ENCODE peak calls at places on chromosomes 5 and 9, in six cellular contexts. J is foreskin fibroblast, P is fibroblast of villous mesenchyme, F is lung, V is astrocyte of the spinal cord, U is HFF-Myc. S is an unnamed sample.

GRCh38 chr5:169039592-169039991 is 261.3 kb downstream of the SLIT3 start:
- DNase-seq in J (no peak), P (no peak), F (no peak), V (no peak), U (no peak), S (no peak)

GRCh38 chr9:7094052-7094451 is 336.3 kb downstream of the KDM4C start:
- DNase-seq in J (no peak), P (peak; percentile 11), F (no peak), V (peak; percentile 24), U (no peak), S (no peak)

GRCh38 chr5:29042152-29042551 is 2003.8 kb upstream of the CDH9 start:
- DNase-seq in J (no peak), P (no peak), F (no peak), V (no peak), U (no peak), S (no peak)

GRCh38 chr9:89649045-89649691 is 44.4 kb downstream of the GADD45G start:
- DNase-seq in J (no peak), P (no peak), F (no peak), V (no peak), U (no peak), S (no peak)

GRCh38 chr5:119356384-119357188 is 767 bp downstream of the TNFAIP8 start:
- DNase-seq in J (no peak), P (no peak), F (no peak), V (peak; percentile 39), U (no peak), S (peak; percentile 26)

GRCh38 chr9:130321539-130321938 is 56.0 kb downstream of the HMCN2 start:
- DNase-seq in J (no peak), P (no peak), F (no peak), V (no peak), U (no peak), S (no peak)

GRCh38 chr5:179874136-179874535 is 15.5 kb upstream of the MRNIP start:
- DNase-seq in J (no peak), P (no peak), F (no peak), V (no peak), U (no peak), S (no peak)

GRCh38 chr9:114205171-114206015 is 50.1 kb downstream of the COL27A1 start:
- DNase-seq in J (no peak), P (no peak), F (no peak), V (no peak), U (no peak), S (no peak)

GRCh38 chr9:130632841-130633240 is 31.6 kb upstream of the PRDM12 start:
- DNase-seq in J (no peak), P (no peak), F (no peak), V (no peak), U (no peak), S (no peak)

GRCh38 chr5:61256474-61256873 is 75.6 kb upstream of the ZSWIM6 start:
- DNase-seq in J (no peak), P (no peak), F (peak; percentile 87), V (peak; percentile 25), U (no peak), S (no peak)

GRCh38 chr5:41788800-41789395 is 81.3 kb downstream of the OXCT1 start:
- DNase-seq in J (peak; percentile 25), P (peak; percentile 82), F (no peak), V (peak; percentile 86), U (no peak), S (peak; percentile 76)

GRCh38 chr5:169701910-169702451 is 64.9 kb downstream of the DOCK2 start:
- DNase-seq in J (peak; percentile 38), P (peak; percentile 64), F (no peak), V (peak; percentile 66), U (no peak), S (peak; percentile 47)

GRCh38 chr5:67799732-67800234 is 415.8 kb upstream of the PIK3R1 start:
- DNase-seq in J (peak; percentile 52), P (peak; percentile 57), F (peak; percentile 31), V (peak; percentile 33), U (no peak), S (no peak)

GRCh38 chr5:124902097-124902821 is 155.8 kb upstream of the ZNF608 start:
- DNase-seq in J (no peak), P (no peak), F (no peak), V (peak; percentile 73), U (peak; percentile 6), S (peak; percentile 79)

GRCh38 chr9:114278356-114278755 is 44.5 kb upstream of the ORM1 start:
- DNase-seq in J (no peak), P (no peak), F (no peak), V (no peak), U (no peak), S (no peak)

GRCh38 chr9:98899399-98900056 is 44.2 kb upstream of the COL15A1 start:
- DNase-seq in J (peak; percentile 81), P (peak; percentile 95), F (no peak), V (peak; percentile 79), U (peak; percentile 90), S (peak; percentile 78)

GRCh38 chr5:81751836-81752643 is 1.1 kb upstream of the SSBP2 start:
- DNase-seq in J (no peak), P (peak; percentile 11), F (no peak), V (peak; percentile 33), U (no peak), S (no peak)

GRCh38 chr9:7879551-7880245 is 80.1 kb upstream of the DMAC1 start:
- DNase-seq in J (no peak), P (no peak), F (no peak), V (peak; percentile 2), U (no peak), S (no peak)

GRCh38 chr5:154220625-154221024 is 30.1 kb downstream of the GALNT10 start:
- DNase-seq in J (peak; percentile 82), P (peak; percentile 63), F (no peak), V (peak; percentile 76), U (no peak), S (no peak)

GRCh38 chr5:40688127-40688756 is 8.5 kb downstream of the PTGER4 start:
- DNase-seq in J (peak; percentile 79), P (peak; percentile 89), F (peak; percentile 86), V (peak; percentile 92), U (peak; percentile 82), S (peak; percentile 86)

GRCh38 chr5:133825631-133826289 is 142.7 kb downstream of the C5orf15 start:
- DNase-seq in J (no peak), P (no peak), F (no peak), V (no peak), U (no peak), S (no peak)

GRCh38 chr5:130295235-130295634 is 391.0 kb downstream of the CHSY3 start:
- DNase-seq in J (no peak), P (no peak), F (no peak), V (no peak), U (no peak), S (no peak)

GRCh38 chr5:12757035-12757434 is 852.8 kb upstream of the CTNND2 start:
- DNase-seq in J (no peak), P (no peak), F (no peak), V (no peak), U (no peak), S (no peak)

GRCh38 chr9:111298831-111299603 is 31.0 kb downstream of the OR2K2 start:
- DNase-seq in J (peak; percentile 59), P (peak; percentile 77), F (no peak), V (peak; percentile 87), U (peak; percentile 63), S (peak; percentile 69)

GRCh38 chr5:146388418-146388817 is 49.8 kb downstream of the POU4F3 start:
- DNase-seq in J (peak; percentile 4), P (no peak), F (no peak), V (peak; percentile 54), U (no peak), S (peak; percentile 18)

GRCh38 chr5:146395233-146395632 is 51.9 kb upstream of the TCERG1 start:
- DNase-seq in J (no peak), P (no peak), F (no peak), V (no peak), U (no peak), S (no peak)

GRCh38 chr5:146394486-146394885 is 52.6 kb upstream of the TCERG1 start:
- DNase-seq in J (no peak), P (no peak), F (no peak), V (no peak), U (no peak), S (no peak)

DNA sequence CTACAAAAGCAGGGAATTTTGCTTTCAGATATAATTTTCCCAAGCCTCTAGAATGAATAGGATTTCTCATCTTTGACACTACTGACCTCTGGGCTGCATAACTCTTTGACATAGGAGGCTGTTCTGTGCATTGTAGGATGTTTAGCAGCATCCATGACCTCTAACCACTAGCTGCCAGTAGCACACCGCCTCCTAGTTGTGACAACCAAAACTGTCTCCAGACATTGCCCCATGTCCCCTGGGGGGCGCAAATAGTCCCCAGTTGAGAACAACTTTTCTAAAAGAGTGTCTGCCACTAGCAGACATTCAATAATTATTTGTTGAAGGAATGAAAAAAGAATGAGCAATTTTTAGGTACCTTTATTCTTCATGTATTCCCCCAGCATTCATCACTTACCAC is 51.8 kb downstream of the POU4F3 start:
- DNase-seq in J (no peak), P (no peak), F (no peak), V (no peak), U (no peak), S (no peak)
- TF ChIP-seq CTCF in J (no peak), P (peak; percentile 19), F (no peak), V (peak; percentile 16), U (peak; percentile 35), S (no peak)

GRCh38 chr9:35074791-35075190 is 2.4 kb upstream of the VCP start:
- DNase-seq in J (no peak), P (no peak), F (no peak), V (no peak), U (no peak), S (no peak)

GRCh38 chr9:35072461-35073275 is at the start of gene VCP:
- DNase-seq in J (peak; percentile 99), P (peak; percentile 100), F (peak; percentile 99), V (peak; percentile 99), U (peak; percentile 99), S (peak; percentile 99)

GRCh38 chr9:35074141-35074540 is 1.7 kb upstream of the VCP start:
- DNase-seq in J (no peak), P (no peak), F (no peak), V (no peak), U (no peak), S (no peak)

GRCh38 chr9:35071814-35072460 is 488 bp downstream of the VCP start:
- DNase-seq in J (peak; percentile 74), P (peak; percentile 92), F (peak; percentile 83), V (peak; percentile 82), U (no peak), S (peak; percentile 44)

GRCh38 chr9:35073276-35073607 is 817 bp upstream of the VCP start:
- DNase-seq in J (no peak), P (no peak), F (no peak), V (no peak), U (no peak), S (no peak)
- H3K4me3 ChIP-seq in J (no peak overlapping the region), P (peak overlapping the region; percentile 42), F (no peak overlapping the region), V (no peak overlapping the region), U (no peak overlapping the region), S (no peak overlapping the region)

GRCh38 chr5:37900692-37901091 is 60.9 kb upstream of the GDNF start:
- DNase-seq in J (peak; percentile 42), P (peak; percentile 53), F (no peak), V (peak; percentile 37), U (no peak), S (no peak)
- TF ChIP-seq CTCF in J (peak; percentile 31), P (peak; percentile 31), F (no peak), V (peak; percentile 19), U (peak; percentile 16), S (no peak)

DNA sequence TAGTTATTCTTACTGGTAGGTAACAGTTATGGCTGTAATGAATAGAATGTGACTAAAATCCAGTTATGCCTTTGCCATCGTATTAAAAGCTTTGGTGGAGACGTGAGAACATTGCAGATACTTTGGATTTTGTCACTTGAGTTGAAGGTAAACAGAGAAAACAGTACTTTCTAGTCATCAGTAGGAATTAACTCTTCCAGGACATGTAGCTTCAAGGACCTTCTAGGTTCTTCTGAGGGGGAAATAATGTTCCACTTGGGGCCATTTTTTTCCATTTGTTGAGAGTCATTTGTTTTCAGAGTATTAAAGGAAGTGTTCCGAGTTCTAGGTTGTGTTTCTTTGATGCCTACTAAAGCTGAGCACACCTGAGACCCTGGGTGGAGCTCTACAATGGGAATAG is 6.1 kb downstream of the TJP2 start:
- DNase-seq in J (no peak), P (no peak), F (no peak), V (no peak), U (no peak), S (no peak)
- H3K4me3 ChIP-seq in J (no peak overlapping the region), P (no peak overlapping the region), F (no peak overlapping the region), V (no peak overlapping the region), U (no peak overlapping the region), S (no peak overlapping the region)

S was measured in astrocyte of the cerebellum.